ENCODE peak calls at places on chromosomes 2 and 18, in ten cellular contexts. P is tibial nerve; L is K562; D is RWPE2; R is upper lobe of right lung; V is body of pancreas; G is mesendoderm; H is CD8-positive, alpha-beta memory T cell; U is heart left ventricle; A is uterus. S is an unnamed sample.
A peak's percentile ranks its signal among the peaks of the same experiment; 100 is the strongest.

GRCh38 chr2:46770622-46771021 is 145.0 kb downstream of the MCFD2 start:
- DNase-seq in P (no peak), L (no peak), D (no peak), R (no peak), V (no peak), G (no peak), H (no peak), U (no peak), A (no peak), S (no peak)

GRCh38 chr18:55323051-55323994 is 264.7 kb downstream of the TCF4 start:
- DNase-seq in P (no peak), L (no peak), D (no peak), R (no peak), V (no peak), G (peak; percentile 36), H (no peak), U (no peak), A (no peak), S (no peak)

GRCh38 chr2:41910126-41910525 is 137.7 kb upstream of the PKDCC start:
- DNase-seq in P (no peak), L (no peak), D (no peak), R (no peak), V (no peak), G (no peak), H (no peak), U (no peak), A (no peak), S (no peak)

GRCh38 chr2:39379643-39380524 is 57.2 kb downstream of the MAP4K3 start:
- DNase-seq in P (no peak), L (peak; percentile 30), D (no peak), R (no peak), V (no peak), G (no peak), H (peak; percentile 8), U (peak; percentile 22), A (no peak), S (no peak)

GRCh38 chr18:5455644-5456043 is 88.2 kb downstream of the EPB41L3 start:
- DNase-seq in P (no peak), L (no peak), D (no peak), R (no peak), V (no peak), G (peak; percentile 12), H (peak; percentile 35), U (no peak), A (no peak), S (no peak)

GRCh38 chr2:109218792-109219126 is 89.8 kb downstream of the SH3RF3 start:
- DNase-seq in P (no peak), L (no peak), D (no peak), R (no peak), V (no peak), G (no peak), H (no peak), U (no peak), A (no peak), S (no peak)

GRCh38 chr2:163248321-163249090 is 409.9 kb upstream of the KCNH7 start:
- DNase-seq in P (no peak), L (no peak), D (no peak), R (no peak), V (no peak), G (peak; percentile 51), H (no peak), U (no peak), A (no peak), S (no peak)

GRCh38 chr2:67346718-67347407 is 50.3 kb upstream of the ETAA1 start:
- DNase-seq in P (no peak), L (no peak), D (no peak), R (no peak), V (no peak), G (no peak), H (no peak), U (no peak), A (no peak), S (no peak)

GRCh38 chr2:71719520-71720282 is 266.3 kb downstream of the DYSF start:
- DNase-seq in P (no peak), L (no peak), D (no peak), R (no peak), V (no peak), G (no peak), H (no peak), U (no peak), A (no peak), S (no peak)

GRCh38 chr2:33210626-33211025 is 263.9 kb downstream of the LTBP1 start:
- DNase-seq in P (no peak), L (no peak), D (no peak), R (no peak), V (no peak), G (peak; percentile 39), H (no peak), U (peak; percentile 30), A (peak; percentile 54), S (peak; percentile 80)

GRCh38 chr2:35989523-35989922 is 366.1 kb upstream of the CRIM1 start:
- DNase-seq in P (no peak), L (no peak), D (no peak), R (no peak), V (no peak), G (peak; percentile 23), H (no peak), U (no peak), A (no peak), S (no peak)

GRCh38 chr2:76330865-76331264 is 620.1 kb upstream of the GCFC2 start:
- DNase-seq in P (no peak), L (no peak), D (no peak), R (no peak), V (no peak), G (no peak), H (no peak), U (no peak), A (no peak), S (no peak)
- H3K36me3 ChIP-seq in P (no peaks in the 10 kb centered on the region), L (no peaks in the 10 kb centered on the region), D (no peaks in the 10 kb centered on the region), R (no peaks in the 10 kb centered on the region), V (no peaks in the 10 kb centered on the region), G (no peaks in the 10 kb centered on the region), H (no peaks in the 10 kb centered on the region), U (no peaks in the 10 kb centered on the region), A (no peaks in the 10 kb centered on the region), S (no peaks in the 10 kb centered on the region)

DNA sequence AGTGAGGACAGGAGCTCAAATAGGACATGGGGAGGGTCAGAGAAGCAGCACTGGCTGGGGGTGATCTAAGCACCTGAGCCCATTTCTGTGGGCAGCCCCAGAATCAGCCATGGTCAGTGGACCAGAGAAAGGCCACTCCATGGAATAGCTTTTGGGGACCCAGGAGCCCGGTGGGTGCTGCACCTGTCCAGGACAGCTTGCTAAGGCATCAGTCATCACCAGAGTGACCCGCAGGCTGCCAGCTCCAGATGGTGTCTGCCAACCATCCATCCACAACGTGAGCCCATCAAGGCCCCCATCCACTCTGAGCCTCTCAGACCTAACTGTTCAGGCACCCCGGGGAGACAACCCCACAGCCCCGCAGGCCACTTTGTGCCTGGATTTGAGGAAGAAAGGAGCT is 23.6 kb upstream of the COL6A3 start:
- DNase-seq in P (no peak), L (no peak), D (no peak), R (no peak), V (no peak), G (no peak), H (no peak), U (no peak), A (no peak), S (no peak)
- H3K27ac ChIP-seq in P (peak overlapping the region; percentile 9), L (no peak overlapping the region), D (no peak overlapping the region), R (no peak overlapping the region), V (no peak overlapping the region), G (no peak overlapping the region), H (no peak overlapping the region), U (no peak overlapping the region), A (peak overlapping the region; percentile 48), S (peak overlapping the region; percentile 24)

DNA sequence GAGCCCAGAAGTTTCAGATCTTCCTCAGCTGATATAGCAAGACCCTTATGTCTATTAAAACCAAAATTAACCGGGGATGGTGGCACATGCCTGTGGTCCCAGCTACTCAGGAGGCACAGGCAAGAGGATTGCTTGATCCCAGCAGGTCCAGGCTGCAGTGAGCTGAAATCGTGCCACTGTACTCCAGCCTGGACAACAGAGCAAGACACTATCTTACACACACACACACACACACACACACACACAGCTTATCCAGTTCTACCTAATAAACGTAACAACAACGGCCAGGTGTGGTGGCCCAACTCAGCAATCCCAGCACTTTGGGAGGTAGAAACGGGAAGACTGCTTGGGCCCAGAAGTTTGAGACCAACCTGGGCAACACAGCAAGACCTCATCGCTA is 7.5 kb downstream of the LPIN2 start:
- DNase-seq in P (no peak), L (no peak), D (no peak), R (no peak), V (no peak), G (no peak), H (no peak), U (no peak), A (no peak), S (no peak)
- H3K36me3 ChIP-seq in P (no peaks in the 10 kb centered on the region), L (peaks cover 79% of the 10 kb centered on the region), D (peaks cover 13% of the 10 kb centered on the region), R (peaks cover 9% of the 10 kb centered on the region), V (no peaks in the 10 kb centered on the region), G (no peaks in the 10 kb centered on the region), H (peaks cover 22% of the 10 kb centered on the region), U (no peaks in the 10 kb centered on the region), A (no peaks in the 10 kb centered on the region), S (no peaks in the 10 kb centered on the region)

GRCh38 chr2:48397846-48398245 is 132.1 kb upstream of the STON1 start:
- DNase-seq in P (no peak), L (no peak), D (no peak), R (no peak), V (no peak), G (peak; percentile 88), H (no peak), U (no peak), A (no peak), S (no peak)

GRCh38 chr2:48399828-48400552 is 130.0 kb upstream of the STON1 start:
- DNase-seq in P (no peak), L (no peak), D (no peak), R (no peak), V (no peak), G (no peak), H (no peak), U (no peak), A (no peak), S (no peak)

GRCh38 chr2:48400553-48401179 is 129.3 kb upstream of the STON1 start:
- DNase-seq in P (no peak), L (no peak), D (no peak), R (no peak), V (no peak), G (no peak), H (no peak), U (no peak), A (no peak), S (no peak)

GRCh38 chr2:48395658-48396057 is 134.3 kb upstream of the STON1 start:
- DNase-seq in P (no peak), L (no peak), D (no peak), R (no peak), V (no peak), G (peak; percentile 18), H (no peak), U (no peak), A (no peak), S (no peak)

DNA sequence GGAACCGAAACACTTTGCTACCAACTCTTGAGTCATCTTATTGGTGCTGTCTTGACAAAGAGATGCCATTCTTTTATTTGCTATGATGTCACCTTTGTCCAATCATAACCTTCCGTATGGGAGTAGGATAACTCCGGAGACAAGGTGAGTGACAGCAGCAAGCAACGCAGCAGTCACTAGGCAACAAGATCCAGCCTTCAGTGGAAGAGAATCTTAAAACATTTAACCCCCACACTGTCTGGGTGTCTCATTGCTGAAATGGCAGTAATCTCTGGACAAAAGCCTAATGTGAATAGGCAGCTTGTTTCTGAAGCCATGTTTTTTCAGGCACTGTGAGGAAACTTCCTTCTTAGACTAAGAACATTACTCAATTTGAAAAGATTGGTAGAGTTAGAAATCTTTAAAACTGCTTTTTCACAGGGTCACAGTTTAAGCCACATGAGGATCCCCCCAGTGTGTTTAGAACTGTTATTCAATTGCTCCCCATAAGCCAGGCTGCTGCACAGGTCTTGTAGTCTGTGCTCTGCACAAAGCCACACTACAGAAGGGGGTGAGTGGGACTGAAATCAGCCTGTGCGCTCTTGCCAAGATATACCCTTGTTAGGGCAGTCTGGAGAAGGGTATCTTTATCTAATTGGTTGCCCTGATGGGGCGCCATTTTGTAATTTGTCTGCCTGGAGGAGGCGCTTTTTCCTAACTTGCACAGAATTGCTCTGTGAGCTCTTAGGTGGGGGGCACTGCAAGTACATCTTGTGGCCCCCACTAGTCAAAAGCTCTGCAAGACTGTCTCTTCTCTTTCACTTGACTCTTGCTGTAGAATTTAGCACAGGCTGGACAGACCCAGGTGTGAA is 131.4 kb upstream of the STON1 start:
- DNase-seq in P (no peak), L (peak; percentile 33), D (no peak), R (no peak), V (no peak), G (peak; percentile 58), H (no peak), U (no peak), A (no peak), S (no peak)
- H3K27ac ChIP-seq in P (peak overlapping the region; percentile 8), L (no peak overlapping the region), D (no peak overlapping the region), R (no peak overlapping the region), V (no peak overlapping the region), G (no peak overlapping the region), H (no peak overlapping the region), U (no peak overlapping the region), A (no peak overlapping the region), S (no peak overlapping the region)

S was measured in thoracic aorta.